ENCODE peak calls at places on chromosome 5, in seven cellular contexts. One of them, this sample, is unnamed.

GRCh38 chr5:66793049-66793448 is 196.9 kb downstream of the MAST4 start:
- DNase-seq in CD8-positive, alpha-beta T cell: no peak
- DNase-seq in sigmoid colon: no peak
- DNase-seq in mammary epithelial cell: no peak
- DNase-seq in cardiac muscle cell: no peak
- DNase-seq in transverse colon: no peak
- DNase-seq in heart left ventricle: no peak
- DNase-seq in this sample: no peak

GRCh38 chr5:153835891-153836515 is 202.7 kb downstream of the FAM114A2 start:
- DNase-seq in transverse colon: no peak
- DNase-seq in sigmoid colon: no peak
- DNase-seq in heart left ventricle: no peak
- DNase-seq in mammary epithelial cell: no peak
- DNase-seq in cardiac muscle cell: no peak
- DNase-seq in CD8-positive, alpha-beta T cell: no peak
- DNase-seq in this sample: no peak

GRCh38 chr5:124790261-124790894 is 43.9 kb upstream of the ZNF608 start:
- DNase-seq in mammary epithelial cell: peak; percentile 54
- DNase-seq in cardiac muscle cell: no peak
- DNase-seq in sigmoid colon: no peak
- DNase-seq in CD8-positive, alpha-beta T cell: no peak
- DNase-seq in heart left ventricle: no peak
- DNase-seq in transverse colon: no peak
- DNase-seq in this sample: peak; percentile 43

GRCh38 chr5:88944751-88945507 is 61.9 kb upstream of the MEF2C start:
- DNase-seq in transverse colon: no peak
- DNase-seq in sigmoid colon: no peak
- DNase-seq in cardiac muscle cell: no peak
- DNase-seq in heart left ventricle: no peak
- DNase-seq in CD8-positive, alpha-beta T cell: no peak
- DNase-seq in mammary epithelial cell: no peak
- DNase-seq in this sample: peak; percentile 31

GRCh38 chr5:171484460-171484899 is 65.0 kb downstream of the FGF18 start:
- DNase-seq in mammary epithelial cell: no peak
- DNase-seq in CD8-positive, alpha-beta T cell: peak; percentile 34
- DNase-seq in heart left ventricle: no peak
- DNase-seq in sigmoid colon: no peak
- DNase-seq in cardiac muscle cell: no peak
- DNase-seq in transverse colon: peak; percentile 25
- DNase-seq in this sample: peak; percentile 6

GRCh38 chr5:131386779-131387178 is 122.9 kb downstream of the CDC42SE2 start:
- DNase-seq in sigmoid colon: no peak
- DNase-seq in transverse colon: no peak
- DNase-seq in mammary epithelial cell: no peak
- DNase-seq in CD8-positive, alpha-beta T cell: no peak
- DNase-seq in heart left ventricle: no peak
- DNase-seq in cardiac muscle cell: no peak
- DNase-seq in this sample: no peak

GRCh38 chr5:58666598-58667595 is 84.0 kb downstream of the RAB3C start:
- DNase-seq in cardiac muscle cell: no peak
- DNase-seq in heart left ventricle: no peak
- DNase-seq in mammary epithelial cell: no peak
- DNase-seq in sigmoid colon: no peak
- DNase-seq in CD8-positive, alpha-beta T cell: no peak
- DNase-seq in transverse colon: no peak
- DNase-seq in this sample: no peak

GRCh38 chr5:111741270-111741669 is 15.7 kb downstream of the NREP start:
- DNase-seq in mammary epithelial cell: no peak
- DNase-seq in cardiac muscle cell: no peak
- DNase-seq in sigmoid colon: no peak
- DNase-seq in heart left ventricle: no peak
- DNase-seq in CD8-positive, alpha-beta T cell: no peak
- DNase-seq in transverse colon: no peak
- DNase-seq in this sample: no peak

GRCh38 chr5:145776886-145777285 is 58.3 kb downstream of the PRELID2 start:
- DNase-seq in mammary epithelial cell: peak; percentile 30
- DNase-seq in sigmoid colon: no peak
- DNase-seq in cardiac muscle cell: no peak
- DNase-seq in transverse colon: no peak
- DNase-seq in CD8-positive, alpha-beta T cell: no peak
- DNase-seq in heart left ventricle: no peak
- DNase-seq in this sample: peak; percentile 42

GRCh38 chr5:143938230-143938629 is 126.3 kb downstream of the HMHB1 start:
- DNase-seq in mammary epithelial cell: peak; percentile 40
- DNase-seq in sigmoid colon: no peak
- DNase-seq in heart left ventricle: no peak
- DNase-seq in transverse colon: no peak
- DNase-seq in CD8-positive, alpha-beta T cell: no peak
- DNase-seq in cardiac muscle cell: no peak
- DNase-seq in this sample: no peak

GRCh38 chr5:135436856-135437795 is 10.0 kb downstream of the DCANP1 start:
- DNase-seq in cardiac muscle cell: no peak
- DNase-seq in transverse colon: no peak
- DNase-seq in mammary epithelial cell: no peak
- DNase-seq in heart left ventricle: no peak
- DNase-seq in sigmoid colon: no peak
- DNase-seq in CD8-positive, alpha-beta T cell: no peak
- DNase-seq in this sample: no peak

GRCh38 chr5:103624035-103624461 is 61.5 kb upstream of the NUDT12 start:
- DNase-seq in heart left ventricle: no peak
- DNase-seq in cardiac muscle cell: no peak
- DNase-seq in CD8-positive, alpha-beta T cell: no peak
- DNase-seq in sigmoid colon: no peak
- DNase-seq in mammary epithelial cell: peak; percentile 12
- DNase-seq in transverse colon: no peak
- DNase-seq in this sample: peak; percentile 60

GRCh38 chr5:78242001-78242400 is 52.5 kb downstream of the AP3B1 start:
- DNase-seq in mammary epithelial cell: no peak
- DNase-seq in CD8-positive, alpha-beta T cell: no peak
- DNase-seq in cardiac muscle cell: no peak
- DNase-seq in heart left ventricle: no peak
- DNase-seq in transverse colon: no peak
- DNase-seq in sigmoid colon: no peak
- DNase-seq in this sample: no peak

GRCh38 chr5:97124335-97124734 is 18.1 kb downstream of the LIX1 start:
- DNase-seq in cardiac muscle cell: no peak
- DNase-seq in sigmoid colon: no peak
- DNase-seq in transverse colon: no peak
- DNase-seq in CD8-positive, alpha-beta T cell: no peak
- DNase-seq in mammary epithelial cell: peak; percentile 32
- DNase-seq in heart left ventricle: no peak
- DNase-seq in this sample: no peak

GRCh38 chr5:96790851-96791513 is 16.8 kb downstream of the ERAP1 start:
- DNase-seq in CD8-positive, alpha-beta T cell: no peak
- DNase-seq in sigmoid colon: no peak
- DNase-seq in cardiac muscle cell: no peak
- DNase-seq in mammary epithelial cell: no peak
- DNase-seq in transverse colon: no peak
- DNase-seq in heart left ventricle: no peak
- DNase-seq in this sample: peak; percentile 33

GRCh38 chr5:58240286-58240685 is 219.6 kb downstream of the PLK2 start:
- DNase-seq in CD8-positive, alpha-beta T cell: no peak
- DNase-seq in transverse colon: no peak
- DNase-seq in mammary epithelial cell: peak; percentile 64
- DNase-seq in heart left ventricle: no peak
- DNase-seq in cardiac muscle cell: no peak
- DNase-seq in sigmoid colon: no peak
- DNase-seq in this sample: peak; percentile 69

GRCh38 chr5:54829686-54830085 is 155.7 kb downstream of the ESM1 start:
- DNase-seq in transverse colon: no peak
- DNase-seq in cardiac muscle cell: no peak
- DNase-seq in CD8-positive, alpha-beta T cell: no peak
- DNase-seq in sigmoid colon: no peak
- DNase-seq in heart left ventricle: no peak
- DNase-seq in mammary epithelial cell: no peak
- DNase-seq in this sample: no peak

GRCh38 chr5:81850494-81850893 is 99.6 kb upstream of the SSBP2 start:
- DNase-seq in transverse colon: no peak
- DNase-seq in mammary epithelial cell: no peak
- DNase-seq in CD8-positive, alpha-beta T cell: no peak
- DNase-seq in cardiac muscle cell: no peak
- DNase-seq in sigmoid colon: no peak
- DNase-seq in heart left ventricle: peak; percentile 49
- DNase-seq in this sample: no peak

GRCh38 chr5:157556615-157557418 is 18.8 kb downstream of the ADAM19 start:
- DNase-seq in sigmoid colon: no peak
- DNase-seq in CD8-positive, alpha-beta T cell: no peak
- DNase-seq in cardiac muscle cell: no peak
- DNase-seq in mammary epithelial cell: no peak
- DNase-seq in heart left ventricle: no peak
- DNase-seq in transverse colon: no peak
- DNase-seq in this sample: no peak

DNA sequence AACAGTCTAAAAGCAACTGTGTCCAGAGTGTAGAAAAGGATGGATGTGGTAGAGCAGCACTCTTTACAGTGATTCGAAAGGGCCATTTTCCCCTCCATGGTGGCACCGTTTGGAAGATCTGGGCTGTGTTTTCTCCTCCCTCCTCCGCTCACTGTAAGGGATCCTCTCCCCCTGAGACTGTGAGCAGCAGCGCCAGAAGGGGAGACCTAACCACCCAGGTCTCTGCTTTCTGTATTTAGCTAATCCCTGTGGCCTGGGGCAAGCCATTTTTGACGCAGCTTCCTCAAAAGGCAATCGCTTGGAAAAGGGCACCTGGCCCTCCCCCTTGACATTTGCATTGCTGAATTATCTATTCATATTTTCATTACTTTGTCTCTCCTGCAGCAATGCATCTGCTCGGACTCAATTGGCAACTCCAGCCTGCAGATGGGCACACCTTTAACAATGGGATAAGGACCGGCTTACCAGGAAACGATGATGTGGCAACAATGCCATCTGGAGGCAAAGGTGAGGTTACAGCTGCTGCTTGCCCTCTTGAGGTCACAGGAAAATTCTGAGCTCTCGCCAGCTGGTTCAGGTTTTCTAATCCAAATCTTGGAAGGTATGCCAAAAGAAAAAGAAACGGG is 244.3 kb upstream of the WWC1 start:
- DNase-seq in CD8-positive, alpha-beta T cell: no peak
- DNase-seq in sigmoid colon: peak; percentile 68
- DNase-seq in transverse colon: peak; percentile 63
- DNase-seq in mammary epithelial cell: peak; percentile 50
- DNase-seq in cardiac muscle cell: peak; percentile 65
- DNase-seq in heart left ventricle: no peak
- DNase-seq in this sample: peak; percentile 11
- TF ChIP-seq CTCF in CD8-positive, alpha-beta T cell: no peak
- TF ChIP-seq CTCF in sigmoid colon: no peak
- TF ChIP-seq CTCF in transverse colon: peak; percentile 51
- TF ChIP-seq CTCF in mammary epithelial cell: peak; percentile 66
- TF ChIP-seq CTCF in cardiac muscle cell: peak; percentile 22
- TF ChIP-seq CTCF in heart left ventricle: peak; percentile 24
- TF ChIP-seq CTCF in this sample: peak; percentile 59

GRCh38 chr5:1763960-1764605 is 35.6 kb downstream of the MRPL36 start:
- DNase-seq in transverse colon: no peak
- DNase-seq in mammary epithelial cell: no peak
- DNase-seq in heart left ventricle: no peak
- DNase-seq in CD8-positive, alpha-beta T cell: no peak
- DNase-seq in sigmoid colon: peak; percentile 48
- DNase-seq in cardiac muscle cell: no peak
- DNase-seq in this sample: no peak
- H3K36me3 ChIP-seq in transverse colon: no peaks in the 10 kb centered on the region
- H3K36me3 ChIP-seq in mammary epithelial cell: no peaks in the 10 kb centered on the region
- H3K36me3 ChIP-seq in heart left ventricle: no peaks in the 10 kb centered on the region
- H3K36me3 ChIP-seq in CD8-positive, alpha-beta T cell: no peaks in the 10 kb centered on the region
- H3K36me3 ChIP-seq in sigmoid colon: no peaks in the 10 kb centered on the region
- H3K36me3 ChIP-seq in cardiac muscle cell: no peaks in the 10 kb centered on the region
- H3K36me3 ChIP-seq in this sample: no peaks in the 10 kb centered on the region

GRCh38 chr5:72816297-72817075 is at the start of gene TNPO1:
- DNase-seq in CD8-positive, alpha-beta T cell: peak; percentile 75
- DNase-seq in cardiac muscle cell: peak; percentile 96
- DNase-seq in sigmoid colon: peak; percentile 96
- DNase-seq in mammary epithelial cell: peak; percentile 93
- DNase-seq in heart left ventricle: peak; percentile 96
- DNase-seq in transverse colon: peak; percentile 94
- DNase-seq in this sample: peak; percentile 90
- TF ChIP-seq CTCF in CD8-positive, alpha-beta T cell: no peak
- TF ChIP-seq CTCF in cardiac muscle cell: no peak
- TF ChIP-seq CTCF in sigmoid colon: no peak
- TF ChIP-seq CTCF in mammary epithelial cell: no peak
- TF ChIP-seq CTCF in heart left ventricle: no peak
- TF ChIP-seq CTCF in transverse colon: no peak
- TF ChIP-seq CTCF in this sample: no peak

GRCh38 chr5:7897014-7897600 is 28.2 kb downstream of the MTRR start:
- DNase-seq in mammary epithelial cell: peak; percentile 44
- DNase-seq in sigmoid colon: no peak
- DNase-seq in CD8-positive, alpha-beta T cell: no peak
- DNase-seq in heart left ventricle: no peak
- DNase-seq in transverse colon: peak; percentile 11
- DNase-seq in cardiac muscle cell: peak; percentile 10
- DNase-seq in this sample: peak; percentile 79
- H3K36me3 ChIP-seq in mammary epithelial cell: peaks cover 45% of the 10 kb centered on the region
- H3K36me3 ChIP-seq in sigmoid colon: peaks cover 100% of the 10 kb centered on the region
- H3K36me3 ChIP-seq in CD8-positive, alpha-beta T cell: peaks cover 61% of the 10 kb centered on the region
- H3K36me3 ChIP-seq in heart left ventricle: peaks cover 100% of the 10 kb centered on the region
- H3K36me3 ChIP-seq in transverse colon: peaks cover 3% of the 10 kb centered on the region
- H3K36me3 ChIP-seq in cardiac muscle cell: peaks cover 82% of the 10 kb centered on the region
- H3K36me3 ChIP-seq in this sample: peaks cover 60% of the 10 kb centered on the region

GRCh38 chr5:142922223-142922952 is 152.2 kb downstream of the ARHGAP26 start:
- DNase-seq in mammary epithelial cell: no peak
- DNase-seq in CD8-positive, alpha-beta T cell: no peak
- DNase-seq in cardiac muscle cell: peak; percentile 61
- DNase-seq in transverse colon: no peak
- DNase-seq in heart left ventricle: no peak
- DNase-seq in sigmoid colon: no peak
- DNase-seq in this sample: no peak
- TF ChIP-seq CTCF in mammary epithelial cell: peak; percentile 41
- TF ChIP-seq CTCF in CD8-positive, alpha-beta T cell: no peak
- TF ChIP-seq CTCF in cardiac muscle cell: peak; percentile 45
- TF ChIP-seq CTCF in transverse colon: no peak
- TF ChIP-seq CTCF in heart left ventricle: peak; percentile 35
- TF ChIP-seq CTCF in sigmoid colon: peak; percentile 6
- TF ChIP-seq CTCF in this sample: peak; percentile 25

GRCh38 chr5:62385136-62385535 is 18.6 kb downstream of the DIMT1 start:
- DNase-seq in heart left ventricle: no peak
- DNase-seq in sigmoid colon: no peak
- DNase-seq in transverse colon: no peak
- DNase-seq in CD8-positive, alpha-beta T cell: no peak
- DNase-seq in mammary epithelial cell: peak; percentile 78
- DNase-seq in cardiac muscle cell: no peak
- DNase-seq in this sample: no peak

GRCh38 chr5:62385816-62386400 is 17.8 kb downstream of the DIMT1 start:
- DNase-seq in heart left ventricle: no peak
- DNase-seq in CD8-positive, alpha-beta T cell: no peak
- DNase-seq in transverse colon: no peak
- DNase-seq in mammary epithelial cell: peak; percentile 63
- DNase-seq in cardiac muscle cell: no peak
- DNase-seq in sigmoid colon: no peak
- DNase-seq in this sample: no peak

DNA sequence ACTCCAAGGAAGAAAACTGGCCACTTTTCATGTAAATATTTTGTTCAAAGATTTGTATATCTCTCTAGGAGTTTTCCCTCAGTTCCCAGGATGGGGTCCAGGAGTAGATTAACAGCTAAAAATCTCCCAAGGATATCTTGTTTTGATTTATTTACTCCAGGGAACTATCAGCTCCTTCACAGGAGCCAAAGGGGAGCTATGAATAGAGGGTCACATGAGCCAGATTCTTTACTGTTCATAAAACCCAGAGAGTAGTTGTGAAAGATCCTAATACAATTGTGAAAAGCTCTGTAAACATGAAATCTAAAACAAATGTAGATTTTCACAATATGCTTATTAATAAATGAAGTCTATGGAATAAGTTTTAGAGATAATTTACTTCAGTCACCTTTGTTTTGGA is 16.9 kb downstream of the DIMT1 start:
- DNase-seq in cardiac muscle cell: no peak
- DNase-seq in sigmoid colon: no peak
- DNase-seq in mammary epithelial cell: no peak
- DNase-seq in transverse colon: no peak
- DNase-seq in heart left ventricle: no peak
- DNase-seq in CD8-positive, alpha-beta T cell: no peak
- DNase-seq in this sample: no peak
- H3K36me3 ChIP-seq in cardiac muscle cell: peaks cover 58% of the 10 kb centered on the region
- H3K36me3 ChIP-seq in sigmoid colon: peaks cover 96% of the 10 kb centered on the region
- H3K36me3 ChIP-seq in mammary epithelial cell: peaks cover 32% of the 10 kb centered on the region
- H3K36me3 ChIP-seq in transverse colon: no peaks in the 10 kb centered on the region
- H3K36me3 ChIP-seq in heart left ventricle: peaks cover 98% of the 10 kb centered on the region
- H3K36me3 ChIP-seq in CD8-positive, alpha-beta T cell: peaks cover 54% of the 10 kb centered on the region
- H3K36me3 ChIP-seq in this sample: peaks cover 50% of the 10 kb centered on the region

This sample was measured in brain microvascular endothelial cell.